ENCODE peak calls at places on chromosomes 13 and 19, in seven cellular contexts. Y is neural crest cell, V is NCI-H748 treated with DMSO at 0.1 percent for 48 hours, Q is astrocyte of the spinal cord, T is cardiac fibroblast, O is myocyte, S is renal cortical epithelial cell. M is an unnamed sample.

GRCh38 chr19:2097330-2098327 is 914 bp downstream of the IZUMO4 start:
- DNase-seq in S (no peak), T (no peak), V (no peak), Y (no peak), Q (no peak), O (no peak), M (no peak)

GRCh38 chr13:72782717-72783116 is 784 bp downstream of the PIBF1 start:
- DNase-seq in O (peak; percentile 20), V (peak; percentile 25), T (peak; percentile 42), Q (peak; percentile 31), S (no peak), Y (no peak), M (no peak)

GRCh38 chr13:71274923-71275593 is 591.9 kb downstream of the DACH1 start:
- DNase-seq in S (no peak), Y (no peak), O (no peak), V (no peak), Q (no peak), T (no peak), M (no peak)

GRCh38 chr19:7857727-7858701 is 16.2 kb downstream of the PRR36 start:
- DNase-seq in O (no peak), Q (no peak), Y (peak; percentile 48), V (no peak), T (no peak), S (no peak), M (no peak)

GRCh38 chr19:54554006-54554405 is 19.6 kb upstream of the LILRA2 start:
- DNase-seq in O (no peak), S (no peak), Q (no peak), Y (no peak), T (no peak), V (no peak), M (no peak)

GRCh38 chr13:106680796-106681482 is 113.0 kb upstream of the ARGLU1 start:
- DNase-seq in T (no peak), Q (no peak), Y (peak; percentile 51), O (no peak), S (no peak), V (no peak), M (no peak)

GRCh38 chr13:27510082-27510481 is 59.7 kb upstream of the MTIF3 start:
- DNase-seq in T (no peak), V (no peak), S (no peak), Y (no peak), O (no peak), Q (no peak), M (no peak)

GRCh38 chr13:44447783-44448182 is 74.2 kb downstream of the SERP2 start:
- DNase-seq in T (no peak), O (no peak), Q (no peak), V (no peak), S (no peak), Y (no peak), M (no peak)

GRCh38 chr13:110216403-110217041 is 90.4 kb downstream of the COL4A1 start:
- DNase-seq in Y (no peak), O (peak; percentile 68), T (peak; percentile 95), Q (peak; percentile 85), S (peak; percentile 83), V (no peak), M (no peak)

M was measured in HuH-7.5.